ENCODE peak calls at places on chromosomes 11 and 22, in five cellular contexts. One of them, this sample, is unnamed.

GRCh38 chr11:75337195-75337654 is 14.2 kb downstream of the ARRB1 start:
- DNase-seq in fibroblast of pulmonary artery: no peak
- DNase-seq in lower leg skin: no peak
- DNase-seq in GM06990: no peak
- DNase-seq in foreskin fibroblast: peak; percentile 76
- DNase-seq in this sample: peak; percentile 72

GRCh38 chr11:69917529-69917928 is 98.3 kb upstream of the FGF3 start:
- DNase-seq in fibroblast of pulmonary artery: no peak
- DNase-seq in lower leg skin: no peak
- DNase-seq in GM06990: no peak
- DNase-seq in foreskin fibroblast: no peak
- DNase-seq in this sample: no peak

GRCh38 chr11:66211100-66211499 is 57.3 kb upstream of the RAB1B start:
- DNase-seq in fibroblast of pulmonary artery: no peak
- DNase-seq in lower leg skin: no peak
- DNase-seq in GM06990: no peak
- DNase-seq in foreskin fibroblast: no peak
- DNase-seq in this sample: no peak

GRCh38 chr11:134913999-134914590 is 502.1 kb upstream of the B3GAT1 start:
- DNase-seq in fibroblast of pulmonary artery: no peak
- DNase-seq in lower leg skin: no peak
- DNase-seq in GM06990: no peak
- DNase-seq in foreskin fibroblast: no peak
- DNase-seq in this sample: no peak

GRCh38 chr22:44519895-44520294 is 21.9 kb upstream of the RTL6 start:
- DNase-seq in fibroblast of pulmonary artery: no peak
- DNase-seq in lower leg skin: no peak
- DNase-seq in GM06990: no peak
- DNase-seq in foreskin fibroblast: no peak
- DNase-seq in this sample: no peak

GRCh38 chr11:1307163-1307870 is 2.1 kb downstream of the TOLLIP start:
- DNase-seq in fibroblast of pulmonary artery: no peak
- DNase-seq in lower leg skin: no peak
- DNase-seq in GM06990: no peak
- DNase-seq in foreskin fibroblast: no peak
- DNase-seq in this sample: no peak

GRCh38 chr11:133659542-133660201 is 127.4 kb upstream of the OPCML start:
- DNase-seq in fibroblast of pulmonary artery: no peak
- DNase-seq in lower leg skin: no peak
- DNase-seq in GM06990: no peak
- DNase-seq in foreskin fibroblast: no peak
- DNase-seq in this sample: no peak

GRCh38 chr22:50136431-50137047 is 34.0 kb upstream of the PANX2 start:
- DNase-seq in fibroblast of pulmonary artery: peak; percentile 72
- DNase-seq in lower leg skin: no peak
- DNase-seq in GM06990: no peak
- DNase-seq in foreskin fibroblast: peak; percentile 27
- DNase-seq in this sample: no peak

GRCh38 chr22:44411226-44412135 is 86.6 kb downstream of the RTL6 start:
- DNase-seq in fibroblast of pulmonary artery: peak; percentile 4
- DNase-seq in lower leg skin: no peak
- DNase-seq in GM06990: no peak
- DNase-seq in foreskin fibroblast: no peak
- DNase-seq in this sample: no peak

GRCh38 chr11:123056835-123057491 is 5.0 kb downstream of the HSPA8 start:
- DNase-seq in fibroblast of pulmonary artery: no peak
- DNase-seq in lower leg skin: no peak
- DNase-seq in GM06990: no peak
- DNase-seq in foreskin fibroblast: no peak
- DNase-seq in this sample: no peak

GRCh38 chr22:16932577-16932976 is 75.4 kb downstream of the GAB4 start:
- DNase-seq in fibroblast of pulmonary artery: no peak
- DNase-seq in lower leg skin: no peak
- DNase-seq in GM06990: no peak
- DNase-seq in foreskin fibroblast: peak; percentile 2
- DNase-seq in this sample: peak; percentile 37

GRCh38 chr11:66467034-66467659 is 442 bp downstream of the PELI3 start:
- DNase-seq in fibroblast of pulmonary artery: peak; percentile 38
- DNase-seq in lower leg skin: no peak
- DNase-seq in GM06990: peak; percentile 52
- DNase-seq in foreskin fibroblast: peak; percentile 68
- DNase-seq in this sample: peak; percentile 25

GRCh38 chr11:18836415-18836814 is 44.8 kb upstream of the PTPN5 start:
- DNase-seq in fibroblast of pulmonary artery: peak; percentile 14
- DNase-seq in lower leg skin: no peak
- DNase-seq in GM06990: no peak
- DNase-seq in foreskin fibroblast: peak; percentile 2
- DNase-seq in this sample: peak; percentile 6

GRCh38 chr22:30565341-30565740 is 9.1 kb downstream of the GAL3ST1 start:
- DNase-seq in fibroblast of pulmonary artery: no peak
- DNase-seq in lower leg skin: no peak
- DNase-seq in GM06990: no peak
- DNase-seq in foreskin fibroblast: peak; percentile 45
- DNase-seq in this sample: no peak

GRCh38 chr11:16280256-16280682 is 76.1 kb downstream of the SOX6 start:
- DNase-seq in fibroblast of pulmonary artery: peak; percentile 6
- DNase-seq in lower leg skin: peak; percentile 63
- DNase-seq in GM06990: no peak
- DNase-seq in foreskin fibroblast: no peak
- DNase-seq in this sample: peak; percentile 95

GRCh38 chr11:126158054-126158791 is 53.2 kb downstream of the RPUSD4 start:
- DNase-seq in fibroblast of pulmonary artery: no peak
- DNase-seq in lower leg skin: no peak
- DNase-seq in GM06990: no peak
- DNase-seq in foreskin fibroblast: no peak
- DNase-seq in this sample: no peak

GRCh38 chr22:45341503-45341902 is 31.8 kb downstream of the FAM118A start:
- DNase-seq in fibroblast of pulmonary artery: no peak
- DNase-seq in lower leg skin: no peak
- DNase-seq in GM06990: no peak
- DNase-seq in foreskin fibroblast: no peak
- DNase-seq in this sample: no peak

GRCh38 chr11:63762662-63763505 is 5.7 kb downstream of the ZFTA start:
- DNase-seq in fibroblast of pulmonary artery: no peak
- DNase-seq in lower leg skin: no peak
- DNase-seq in GM06990: peak; percentile 9
- DNase-seq in foreskin fibroblast: peak; percentile 56
- DNase-seq in this sample: no peak

GRCh38 chr11:57316017-57316416 is 8.7 kb downstream of the TNKS1BP1 start:
- DNase-seq in fibroblast of pulmonary artery: no peak
- DNase-seq in lower leg skin: no peak
- DNase-seq in GM06990: no peak
- DNase-seq in foreskin fibroblast: no peak
- DNase-seq in this sample: no peak

GRCh38 chr22:46060292-46061123 is 83.5 kb upstream of the WNT7B start:
- DNase-seq in fibroblast of pulmonary artery: no peak
- DNase-seq in lower leg skin: no peak
- DNase-seq in GM06990: no peak
- DNase-seq in foreskin fibroblast: no peak
- DNase-seq in this sample: peak; percentile 49

GRCh38 chr11:90722552-90723190 is 499.8 kb upstream of the CHORDC1 start:
- DNase-seq in fibroblast of pulmonary artery: peak; percentile 16
- DNase-seq in lower leg skin: no peak
- DNase-seq in GM06990: no peak
- DNase-seq in foreskin fibroblast: no peak
- DNase-seq in this sample: peak; percentile 25

GRCh38 chr22:36546092-36546804 is 17.3 kb upstream of the EIF3D start:
- DNase-seq in fibroblast of pulmonary artery: peak; percentile 69
- DNase-seq in lower leg skin: no peak
- DNase-seq in GM06990: no peak
- DNase-seq in foreskin fibroblast: peak; percentile 64
- DNase-seq in this sample: peak; percentile 54

GRCh38 chr11:17613428-17613962 is 66.4 kb downstream of the OTOG start:
- DNase-seq in fibroblast of pulmonary artery: no peak
- DNase-seq in lower leg skin: no peak
- DNase-seq in GM06990: no peak
- DNase-seq in foreskin fibroblast: no peak
- DNase-seq in this sample: no peak

GRCh38 chr11:16412525-16413194 is 56.3 kb upstream of the SOX6 start:
- DNase-seq in fibroblast of pulmonary artery: no peak
- DNase-seq in lower leg skin: no peak
- DNase-seq in GM06990: peak; percentile 18
- DNase-seq in foreskin fibroblast: no peak
- DNase-seq in this sample: no peak

GRCh38 chr11:65576232-65576866 is 496 bp downstream of the EHBP1L1 start:
- DNase-seq in fibroblast of pulmonary artery: no peak
- DNase-seq in lower leg skin: no peak
- DNase-seq in GM06990: no peak
- DNase-seq in foreskin fibroblast: no peak
- DNase-seq in this sample: no peak

GRCh38 chr11:45994421-45995341 is 72.2 kb downstream of the LARGE2 start:
- DNase-seq in fibroblast of pulmonary artery: peak; percentile 70
- DNase-seq in lower leg skin: no peak
- DNase-seq in GM06990: no peak
- DNase-seq in foreskin fibroblast: peak; percentile 58
- DNase-seq in this sample: no peak

GRCh38 chr11:109015283-109015682 is 350.4 kb downstream of the DDX10 start:
- DNase-seq in fibroblast of pulmonary artery: peak; percentile 76
- DNase-seq in lower leg skin: no peak
- DNase-seq in GM06990: no peak
- DNase-seq in foreskin fibroblast: peak; percentile 55
- DNase-seq in this sample: peak; percentile 49

GRCh38 chr22:37254206-37254866 is 10.3 kb upstream of the RAC2 start:
- DNase-seq in fibroblast of pulmonary artery: peak; percentile 80
- DNase-seq in lower leg skin: no peak
- DNase-seq in GM06990: no peak
- DNase-seq in foreskin fibroblast: peak; percentile 72
- DNase-seq in this sample: peak; percentile 83

GRCh38 chr11:111299111-111300026 is 1.0 kb downstream of the POU2AF3 start:
- DNase-seq in fibroblast of pulmonary artery: peak; percentile 19
- DNase-seq in lower leg skin: no peak
- DNase-seq in GM06990: no peak
- DNase-seq in foreskin fibroblast: peak; percentile 78
- DNase-seq in this sample: no peak

GRCh38 chr22:39943941-39944624 is 16.1 kb upstream of the TMA7B start:
- DNase-seq in fibroblast of pulmonary artery: no peak
- DNase-seq in lower leg skin: no peak
- DNase-seq in GM06990: no peak
- DNase-seq in foreskin fibroblast: no peak
- DNase-seq in this sample: no peak

GRCh38 chr22:39941661-39942060 is 18.5 kb upstream of the TMA7B start:
- DNase-seq in fibroblast of pulmonary artery: no peak
- DNase-seq in lower leg skin: no peak
- DNase-seq in GM06990: no peak
- DNase-seq in foreskin fibroblast: no peak
- DNase-seq in this sample: no peak

GRCh38 chr22:39940757-39941305 is 19.4 kb upstream of the TMA7B start:
- DNase-seq in fibroblast of pulmonary artery: no peak
- DNase-seq in lower leg skin: no peak
- DNase-seq in GM06990: no peak
- DNase-seq in foreskin fibroblast: no peak
- DNase-seq in this sample: no peak

GRCh38 chr22:39942433-39943213 is 17.6 kb upstream of the TMA7B start:
- DNase-seq in fibroblast of pulmonary artery: no peak
- DNase-seq in lower leg skin: no peak
- DNase-seq in GM06990: no peak
- DNase-seq in foreskin fibroblast: no peak
- DNase-seq in this sample: no peak

DNA sequence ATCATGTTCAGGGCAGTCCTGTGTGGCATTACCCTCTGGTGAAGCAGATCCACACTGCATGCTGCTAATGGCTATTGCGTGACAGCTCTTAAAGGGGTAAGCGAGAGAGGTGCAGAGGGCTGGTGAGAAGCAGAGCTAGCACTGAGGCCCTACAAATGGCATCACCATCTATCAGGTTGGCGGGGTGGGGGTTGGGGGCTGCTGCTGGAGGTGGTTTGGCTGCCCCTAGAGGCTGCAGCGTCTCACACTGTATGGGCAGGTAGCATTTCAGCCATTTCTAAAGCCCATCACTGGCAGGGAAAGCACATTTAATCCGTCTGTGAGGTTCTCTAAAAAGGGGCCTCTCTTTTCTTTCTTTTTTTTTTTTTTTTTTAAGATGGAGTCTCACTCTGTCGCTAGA is 16.8 kb upstream of the TMA7B start:
- DNase-seq in fibroblast of pulmonary artery: no peak
- DNase-seq in lower leg skin: no peak
- DNase-seq in GM06990: no peak
- DNase-seq in foreskin fibroblast: no peak
- DNase-seq in this sample: no peak
- TF ChIP-seq CTCF in fibroblast of pulmonary artery: peak; percentile 0
- TF ChIP-seq CTCF in lower leg skin: no peak
- TF ChIP-seq CTCF in GM06990: peak; percentile 35
- TF ChIP-seq CTCF in foreskin fibroblast: no peak
- TF ChIP-seq CTCF in this sample: no peak

DNA sequence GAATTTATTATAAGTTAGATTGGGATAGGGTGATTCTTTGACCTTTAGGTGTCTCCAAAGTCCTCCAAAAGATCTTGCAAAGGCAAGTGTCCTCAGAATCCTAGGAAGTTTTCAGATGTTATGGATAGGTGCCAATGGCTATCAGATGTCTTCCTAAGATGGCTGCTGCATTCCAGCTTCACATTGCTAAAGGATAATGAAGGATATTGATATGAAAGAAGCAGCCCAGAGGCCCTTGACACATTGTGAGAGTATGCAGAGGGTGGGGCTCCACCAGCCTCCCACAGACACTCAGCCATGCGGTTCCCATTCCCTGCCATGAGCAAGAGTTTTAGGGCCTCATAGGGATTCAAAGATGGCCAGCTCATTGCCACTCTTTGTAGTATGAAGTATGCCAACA is 22.3 kb upstream of the GLYATL2 start:
- DNase-seq in fibroblast of pulmonary artery: no peak
- DNase-seq in lower leg skin: no peak
- DNase-seq in GM06990: no peak
- DNase-seq in foreskin fibroblast: peak; percentile 58
- DNase-seq in this sample: no peak
- TF ChIP-seq CTCF in fibroblast of pulmonary artery: no peak
- TF ChIP-seq CTCF in lower leg skin: no peak
- TF ChIP-seq CTCF in GM06990: no peak
- TF ChIP-seq CTCF in foreskin fibroblast: no peak
- TF ChIP-seq CTCF in this sample: no peak

GRCh38 chr22:28951969-28952521 is 68.7 kb downstream of the ZNRF3 start:
- DNase-seq in fibroblast of pulmonary artery: peak; percentile 49
- DNase-seq in lower leg skin: no peak
- DNase-seq in GM06990: no peak
- DNase-seq in foreskin fibroblast: peak; percentile 52
- DNase-seq in this sample: no peak
- TF ChIP-seq CTCF in fibroblast of pulmonary artery: peak; percentile 29
- TF ChIP-seq CTCF in lower leg skin: no peak
- TF ChIP-seq CTCF in GM06990: no peak
- TF ChIP-seq CTCF in foreskin fibroblast: peak; percentile 25
- TF ChIP-seq CTCF in this sample: no peak

GRCh38 chr22:31825513-31825912 is 71.7 kb downstream of the DEPDC5 start:
- DNase-seq in fibroblast of pulmonary artery: no peak
- DNase-seq in lower leg skin: no peak
- DNase-seq in GM06990: no peak
- DNase-seq in foreskin fibroblast: peak; percentile 59
- DNase-seq in this sample: no peak

GRCh38 chr22:31818481-31819392 is 64.9 kb downstream of the DEPDC5 start:
- DNase-seq in fibroblast of pulmonary artery: no peak
- DNase-seq in lower leg skin: no peak
- DNase-seq in GM06990: no peak
- DNase-seq in foreskin fibroblast: peak; percentile 31
- DNase-seq in this sample: no peak

GRCh38 chr22:31820655-31821054 is 66.8 kb downstream of the DEPDC5 start:
- DNase-seq in fibroblast of pulmonary artery: no peak
- DNase-seq in lower leg skin: no peak
- DNase-seq in GM06990: no peak
- DNase-seq in foreskin fibroblast: peak; percentile 17
- DNase-seq in this sample: no peak

GRCh38 chr22:31821572-31821971 is 67.8 kb downstream of the DEPDC5 start:
- DNase-seq in fibroblast of pulmonary artery: no peak
- DNase-seq in lower leg skin: no peak
- DNase-seq in GM06990: no peak
- DNase-seq in foreskin fibroblast: no peak
- DNase-seq in this sample: no peak

GRCh38 chr22:31822523-31822922 is 68.7 kb downstream of the DEPDC5 start:
- DNase-seq in fibroblast of pulmonary artery: no peak
- DNase-seq in lower leg skin: no peak
- DNase-seq in GM06990: no peak
- DNase-seq in foreskin fibroblast: no peak
- DNase-seq in this sample: no peak
- TF ChIP-seq CTCF in fibroblast of pulmonary artery: no peak
- TF ChIP-seq CTCF in lower leg skin: no peak
- TF ChIP-seq CTCF in GM06990: no peak
- TF ChIP-seq CTCF in foreskin fibroblast: no peak
- TF ChIP-seq CTCF in this sample: no peak